ENCODE peak calls at places on chromosome 1, in nine cellular contexts. J is GM04504; E is Kasumi-1; M is activated CD4-positive, alpha-beta T cell treated with anti-CD3 and anti-CD28 coated beads, Interleukin-2, amount 10 ng/mL, durations not matched to agents 7 days and 5 days; Q is psoas muscle; G is NCI-H1105 treated with DMSO at 0.1 percent for 48 hours; A is progenitor cell of endocrine pancreas; Y is neural crest cell; I is endothelial cell. P is an unnamed sample.

GRCh38 chr1:169594391-169594790 is 8.1 kb upstream of the F5 start:
- DNase-seq in J (no peak), E (no peak), M (no peak), Q (no peak), G (no peak), A (no peak), Y (no peak), I (no peak), P (no peak)

GRCh38 chr1:3746389-3746783 is 5.9 kb upstream of the CCDC27 start:
- DNase-seq in J (no peak), E (no peak), M (no peak), Q (no peak), G (no peak), A (no peak), Y (no peak), I (no peak), P (no peak)

GRCh38 chr1:18283601-18284385 is 176.2 kb downstream of the IGSF21 start:
- DNase-seq in J (no peak), E (no peak), M (no peak), Q (no peak), G (no peak), A (no peak), Y (no peak), I (no peak), P (no peak)

GRCh38 chr1:167904641-167905040 is 9.3 kb downstream of the ADCY10 start:
- DNase-seq in J (peak), E (no peak), M (no peak), Q (no peak), G (no peak), A (no peak), Y (no peak), I (no peak), P (no peak)

GRCh38 chr1:231242516-231243198 is 1.6 kb downstream of the GNPAT start:
- DNase-seq in J (no peak), E (peak), M (no peak), Q (no peak), G (no peak), A (no peak), Y (no peak), I (no peak), P (no peak)

GRCh38 chr1:204683284-204684205 is 2.0 kb downstream of the LRRN2 start:
- DNase-seq in J (no peak), E (no peak), M (no peak), Q (no peak), G (no peak), A (no peak), Y (no peak), I (no peak), P (no peak)

GRCh38 chr1:225435957-225436392 is 8.1 kb upstream of the LBR start:
- DNase-seq in J (no peak), E (no peak), M (no peak), Q (no peak), G (no peak), A (no peak), Y (no peak), I (no peak), P (no peak)

GRCh38 chr1:89566761-89567174 is 42.1 kb downstream of the LRRC8B start:
- DNase-seq in J (no peak), E (no peak), M (no peak), Q (peak), G (no peak), A (no peak), Y (no peak), I (no peak), P (no peak)

GRCh38 chr1:43596579-43596978 is 53.4 kb upstream of the KDM4A start:
- DNase-seq in J (no peak), E (no peak), M (no peak), Q (no peak), G (no peak), A (no peak), Y (no peak), I (no peak), P (no peak)

GRCh38 chr1:18578271-18578670 is 52.4 kb upstream of the PAX7 start:
- DNase-seq in J (no peak), E (no peak), M (no peak), Q (no peak), G (no peak), A (no peak), Y (no peak), I (no peak), P (no peak)

GRCh38 chr1:212518188-212518951 is 85.7 kb downstream of the NENF start:
- DNase-seq in J (peak), E (no peak), M (no peak), Q (peak), G (no peak), A (no peak), Y (no peak), I (no peak), P (no peak)

GRCh38 chr1:22830131-22830566 is 119.5 kb downstream of the EPHB2 start:
- DNase-seq in J (no peak), E (no peak), M (no peak), Q (no peak), G (no peak), A (no peak), Y (no peak), I (no peak), P (no peak)

GRCh38 chr1:183567584-183567983 is 22.7 kb downstream of the NCF2 start:
- DNase-seq in J (no peak), E (peak), M (no peak), Q (no peak), G (no peak), A (no peak), Y (no peak), I (no peak), P (peak)

GRCh38 chr1:156584813-156585212 is 5.3 kb downstream of the TTC24 start:
- DNase-seq in J (no peak), E (peak), M (no peak), Q (no peak), G (peak), A (peak), Y (no peak), I (no peak), P (no peak)

P was measured in Jurkat, Clone E6-1.